ENCODE peak calls at places on chromosomes 11 and 22, in five cellular contexts. Z is HepG2, R is GM12878, U is K562, F is WTC11. S is an unnamed sample.

GRCh38 chr11:19458231-19458630 is 217.5 kb upstream of the E2F8 start:
- DNase-seq in Z (no peak), U (no peak), R (no peak), F (no peak), S (no peak)

GRCh38 chr11:57349491-57350274 is 11.5 kb downstream of the P2RX3 start:
- DNase-seq in Z (peak), U (peak), R (no peak), F (peak), S (no peak)

GRCh38 chr22:44894782-44895181 is 115.0 kb downstream of the PHF21B start:
- DNase-seq in Z (no peak), F (no peak), U (no peak), R (no peak), S (no peak)

GRCh38 chr22:48659393-48659792 is 1168.3 kb downstream of the BRD1 start:
- DNase-seq in Z (no peak), R (no peak), U (no peak), F (no peak), S (no peak)

GRCh38 chr11:8207080-8208000 is 38.5 kb upstream of the RIC3 start:
- DNase-seq in F (no peak), Z (no peak), R (no peak), U (no peak), S (no peak)

GRCh38 chr22:49462795-49463194 is 364.9 kb downstream of the BRD1 start:
- DNase-seq in Z (no peak), F (no peak), R (no peak), U (no peak), S (no peak)

GRCh38 chr11:110184974-110185597 is 91.9 kb downstream of the ZC3H12C start:
- DNase-seq in U (no peak), F (no peak), Z (peak), R (no peak), S (no peak)

GRCh38 chr11:34263462-34264186 is 94.2 kb downstream of the ABTB2 start:
- DNase-seq in U (no peak), Z (peak), F (no peak), R (no peak), S (no peak)

GRCh38 chr11:1937616-1938342 is 9.4 kb upstream of the MRPL23 start:
- DNase-seq in U (no peak), F (peak), R (no peak), Z (no peak), S (no peak)

GRCh38 chr11:102849319-102849718 is 5.9 kb upstream of the MMP3 start:
- DNase-seq in R (no peak), U (no peak), Z (no peak), F (no peak), S (no peak)

GRCh38 chr11:11284481-11284880 is 68.6 kb downstream of the CSNK2A3 start:
- DNase-seq in U (no peak), Z (no peak), F (no peak), R (no peak), S (no peak)

GRCh38 chr11:114219559-114220349 is 76.4 kb upstream of the NNMT start:
- DNase-seq in R (no peak), Z (no peak), F (no peak), U (peak), S (no peak)

GRCh38 chr22:25139062-25139461 is 60.6 kb upstream of the CRYBB3 start:
- DNase-seq in F (no peak), R (no peak), Z (no peak), U (no peak), S (no peak)

GRCh38 chr11:67072295-67072694 is 15.6 kb downstream of the RHOD start:
- DNase-seq in U (no peak), R (no peak), F (no peak), Z (no peak), S (no peak)

GRCh38 chr11:117313103-117313502 is 3.0 kb downstream of the BACE1 start:
- DNase-seq in R (no peak), F (no peak), U (no peak), Z (no peak), S (no peak)

GRCh38 chr11:10818594-10818993 is 9.9 kb upstream of the EIF4G2 start:
- DNase-seq in R (no peak), F (no peak), U (no peak), Z (no peak), S (no peak)

GRCh38 chr11:119774180-119774763 is 45.3 kb upstream of the NECTIN1 start:
- DNase-seq in U (no peak), Z (peak), R (no peak), F (peak), S (no peak)

GRCh38 chr11:94997437-94997836 is 23.9 kb downstream of the KDM4D start:
- DNase-seq in F (peak), U (peak), R (no peak), Z (no peak), S (no peak)

GRCh38 chr11:129576652-129577051 is 201.0 kb downstream of the BARX2 start:
- DNase-seq in Z (no peak), F (no peak), U (no peak), R (no peak), S (no peak)

GRCh38 chr11:125207866-125208425 is 43.4 kb downstream of the PKNOX2 start:
- DNase-seq in U (no peak), F (no peak), R (no peak), Z (no peak), S (no peak)

GRCh38 chr11:79198898-79199250 is 242.0 kb downstream of the TENM4 start:
- DNase-seq in R (no peak), F (no peak), U (no peak), Z (no peak), S (no peak)

GRCh38 chr11:27209562-27210005 is 153.4 kb downstream of the CCDC34 start:
- DNase-seq in Z (peak), U (peak), R (no peak), F (no peak), S (no peak)

GRCh38 chr22:47337161-47337621 is 574.7 kb downstream of the TBC1D22A start:
- DNase-seq in F (no peak), U (no peak), R (no peak), Z (peak), S (no peak)

GRCh38 chr11:129282634-129283033 is 90.5 kb upstream of the ARHGAP32 start:
- DNase-seq in Z (no peak), U (no peak), R (no peak), F (no peak), S (no peak)

GRCh38 chr22:25113316-25113721 is 86.3 kb upstream of the CRYBB3 start:
- DNase-seq in F (no peak), Z (no peak), R (no peak), U (no peak), S (no peak)

GRCh38 chr22:43239102-43239875 is 52.4 kb upstream of the TTLL12 start:
- DNase-seq in R (no peak), U (no peak), Z (no peak), F (no peak), S (no peak)

GRCh38 chr11:130096823-130097222 is 27.1 kb downstream of the APLP2 start:
- DNase-seq in F (no peak), Z (no peak), R (no peak), U (no peak), S (no peak)

GRCh38 chr11:75562836-75563484 is 907 bp downstream of the SERPINH1 start:
- DNase-seq in U (peak), F (peak), R (no peak), Z (no peak), S (no peak)

GRCh38 chr11:100991541-100991940 is 138.1 kb downstream of the PGR start:
- DNase-seq in Z (no peak), U (no peak), R (no peak), F (no peak), S (no peak)

GRCh38 chr11:45414082-45414481 is 127.9 kb upstream of the SYT13 start:
- DNase-seq in F (no peak), U (no peak), R (no peak), Z (no peak), S (no peak)

GRCh38 chr22:41021039-41021654 is 70.0 kb downstream of the RBX1 start:
- DNase-seq in Z (no peak), R (no peak), F (peak), U (no peak), S (no peak)

GRCh38 chr11:37409124-37409523 is 811.1 kb upstream of the RAG2 start:
- DNase-seq in F (no peak), R (no peak), Z (no peak), U (no peak), S (no peak)

GRCh38 chr11:73277467-73277866 is 5.3 kb downstream of the P2RY6 start:
- DNase-seq in R (no peak), Z (no peak), F (no peak), U (no peak), S (no peak)

GRCh38 chr11:47000033-47000432 is 63.5 kb downstream of the CSTPP1 start:
- DNase-seq in U (no peak), R (no peak), F (no peak), Z (no peak), S (no peak)
- TF ChIP-seq ATF2 in U (no peak), R (no peak), F (no peak), Z (no peak), S (no peak)

DNA sequence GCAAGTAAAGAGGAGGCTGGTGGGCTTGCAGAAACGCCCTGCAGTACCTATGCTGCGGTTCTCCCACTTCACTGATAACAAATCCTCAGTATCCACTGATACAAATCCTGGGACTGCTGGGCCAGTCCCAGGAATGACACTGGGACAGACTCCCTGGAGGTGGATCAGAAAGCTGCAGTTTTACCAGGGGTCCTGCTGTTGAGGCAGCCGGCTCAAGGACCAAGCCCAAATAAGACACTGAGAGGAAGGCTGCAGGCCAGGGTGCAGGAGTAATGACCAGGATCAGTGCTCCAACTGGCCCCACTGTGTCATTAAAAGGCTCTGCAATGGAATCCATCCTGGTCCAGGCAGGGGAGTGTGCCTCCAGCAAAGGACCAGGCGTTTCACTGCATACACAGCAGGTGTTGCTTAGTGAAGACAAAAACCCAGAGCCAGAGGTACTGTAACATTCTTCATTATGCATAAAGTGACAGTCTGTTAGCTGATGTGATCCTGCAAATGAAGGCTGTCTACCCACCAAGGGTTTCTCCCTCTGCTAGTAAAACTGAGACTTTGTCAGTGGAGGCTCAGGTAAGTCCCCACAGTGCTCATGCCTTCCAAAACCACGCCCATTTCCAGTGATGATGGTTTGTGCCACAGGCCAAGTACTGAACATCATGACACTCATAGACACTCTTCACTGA is 1.4 kb upstream of the C22orf39 start:
- DNase-seq in U (peak), F (no peak), R (no peak), Z (no peak), S (no peak)
- TF ChIP-seq ATF2 in U (no peak), F (no peak), R (no peak), Z (no peak), S (no peak)

GRCh38 chr22:36376265-36376664 is 11.5 kb downstream of the MYH9 start:
- DNase-seq in U (no peak), R (no peak), F (no peak), Z (no peak), S (no peak)

GRCh38 chr22:36373258-36373579 is 14.5 kb downstream of the MYH9 start:
- DNase-seq in U (no peak), Z (no peak), R (no peak), F (no peak), S (no peak)

GRCh38 chr22:36377022-36377631 is 10.6 kb downstream of the MYH9 start:
- DNase-seq in R (no peak), U (no peak), F (no peak), Z (no peak), S (no peak)

GRCh38 chr22:36375071-36375980 is 12.4 kb downstream of the MYH9 start:
- DNase-seq in F (no peak), U (no peak), R (no peak), Z (no peak), S (no peak)

DNA sequence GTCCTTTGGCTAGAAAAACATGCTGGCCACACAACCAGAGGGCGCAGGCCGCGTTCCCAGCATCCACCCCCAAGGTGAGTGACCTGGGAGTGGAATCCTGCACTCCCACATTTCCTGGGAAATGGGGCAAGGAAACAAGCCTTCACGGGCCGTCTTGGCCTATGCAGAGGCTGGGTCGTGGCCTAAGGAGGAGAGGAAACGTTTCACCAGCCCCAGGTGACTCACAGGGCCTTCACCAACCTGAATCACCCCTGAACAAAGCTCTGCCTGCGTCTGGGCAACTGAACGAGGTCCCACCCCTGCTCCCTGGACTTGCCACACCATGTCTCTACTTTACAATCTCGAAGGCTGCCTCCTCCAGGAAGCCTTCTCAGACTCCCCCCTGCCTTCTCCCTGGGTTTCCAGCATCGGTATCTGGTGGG is 13.2 kb downstream of the MYH9 start:
- DNase-seq in Z (no peak), F (no peak), R (no peak), U (no peak), S (no peak)
- TF ChIP-seq ATF2 in Z (no peak), F (no peak), R (no peak), U (no peak), S (no peak)

DNA sequence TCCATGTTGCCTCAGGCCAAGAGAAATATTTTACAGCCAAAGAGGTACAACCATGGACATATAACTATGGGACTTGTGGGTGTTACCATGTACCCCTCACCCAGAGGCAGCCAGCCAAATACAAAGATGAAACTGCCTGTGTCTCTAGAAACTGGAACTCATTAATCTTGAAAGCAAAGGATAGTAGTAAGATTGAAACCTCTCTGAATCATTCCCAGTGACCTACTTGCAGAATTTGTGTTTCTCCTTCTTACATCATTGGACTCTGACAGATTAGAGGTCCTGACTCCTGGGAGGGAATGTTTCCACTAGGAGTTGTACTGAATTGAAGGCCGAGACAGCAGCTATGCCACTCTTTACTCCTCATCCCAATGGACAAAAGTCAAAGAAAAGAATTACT is 257.4 kb upstream of the UBASH3B start:
- DNase-seq in R (no peak), U (no peak), F (no peak), Z (no peak), S (no peak)
- TF ChIP-seq ATF2 in R (no peak), U (no peak), F (no peak), Z (no peak), S (no peak)

DNA sequence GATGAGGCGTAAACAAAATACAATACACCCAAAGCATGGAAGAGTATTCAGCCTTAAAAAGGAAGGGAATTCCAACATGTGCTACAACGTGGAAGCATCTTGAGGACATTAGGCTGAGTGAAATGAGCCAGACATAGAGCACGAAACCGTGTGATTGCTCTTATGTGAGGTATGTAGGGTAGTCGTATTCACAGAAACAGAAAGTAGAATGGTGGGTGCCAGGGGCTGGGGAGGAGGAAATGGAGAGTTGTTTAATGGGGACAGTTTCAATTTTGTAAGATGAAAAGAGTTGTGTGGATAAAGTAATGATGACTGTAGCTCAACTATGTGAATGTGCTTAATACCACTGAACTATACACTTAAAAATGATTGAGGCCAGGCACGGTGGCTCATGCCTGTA is 10.2 kb upstream of the KMT5B start:
- DNase-seq in Z (no peak), U (no peak), F (no peak), R (no peak), S (no peak)
- TF ChIP-seq ATF2 in Z (no peak), U (no peak), F (no peak), R (no peak), S (no peak)

GRCh38 chr11:69569306-69570200 is 71.4 kb upstream of the CCND1 start:
- DNase-seq in R (no peak), U (no peak), F (no peak), Z (no peak), S (peak)

GRCh38 chr11:69574383-69575255 is 66.3 kb upstream of the CCND1 start:
- DNase-seq in Z (no peak), R (no peak), U (no peak), F (no peak), S (no peak)

GRCh38 chr11:69573751-69574382 is 67.1 kb upstream of the CCND1 start:
- DNase-seq in F (no peak), R (no peak), U (no peak), Z (no peak), S (no peak)

GRCh38 chr11:69572861-69573260 is 68.1 kb upstream of the CCND1 start:
- DNase-seq in Z (no peak), F (no peak), U (no peak), R (no peak), S (no peak)

GRCh38 chr11:69572233-69572860 is 68.6 kb upstream of the CCND1 start:
- DNase-seq in Z (no peak), R (no peak), F (no peak), U (no peak), S (no peak)
- TF ChIP-seq ATF2 in Z (no peak), R (no peak), F (no peak), U (no peak), S (no peak)

GRCh38 chr22:34992672-34993071 is 73.3 kb upstream of the ISX start:
- DNase-seq in F (no peak), R (no peak), U (no peak), Z (no peak), S (no peak)
- TF ChIP-seq ATF2 in F (no peak), R (no peak), U (no peak), Z (no peak), S (no peak)